ENCODE peak calls at places on chromosomes 13 and 19, in four cellular contexts. One of them, this sample, is unnamed.

GRCh38 chr13:114065141-114065925 is 67.1 kb downstream of the RASA3 start:
- DNase-seq in mesendoderm: peak; percentile 95
- DNase-seq in H1: peak; percentile 77
- DNase-seq in neuronal stem cell: no peak
- DNase-seq in this sample: peak; percentile 99

GRCh38 chr13:111303559-111303958 is 16.9 kb upstream of the TEX29 start:
- DNase-seq in mesendoderm: no peak
- DNase-seq in H1: no peak
- DNase-seq in neuronal stem cell: no peak
- DNase-seq in this sample: no peak

GRCh38 chr13:43085545-43085944 is 62.2 kb downstream of the DNAJC15 start:
- DNase-seq in mesendoderm: no peak
- DNase-seq in H1: no peak
- DNase-seq in neuronal stem cell: no peak
- DNase-seq in this sample: peak; percentile 52

GRCh38 chr19:15609261-15609660 is 5.8 kb upstream of the CYP4F8 start:
- DNase-seq in mesendoderm: no peak
- DNase-seq in H1: no peak
- DNase-seq in neuronal stem cell: no peak
- DNase-seq in this sample: no peak

GRCh38 chr19:48818234-48818823 is 7.5 kb upstream of the BCAT2 start:
- DNase-seq in mesendoderm: no peak
- DNase-seq in H1: no peak
- DNase-seq in neuronal stem cell: no peak
- DNase-seq in this sample: no peak

GRCh38 chr19:1651061-1651547 is 1.3 kb downstream of the TCF3 start:
- DNase-seq in mesendoderm: peak; percentile 58
- DNase-seq in H1: peak; percentile 76
- DNase-seq in neuronal stem cell: peak; percentile 49
- DNase-seq in this sample: peak; percentile 52

GRCh38 chr19:14089662-14090508 is 666 bp downstream of the SAMD1 start:
- DNase-seq in mesendoderm: peak; percentile 63
- DNase-seq in H1: peak; percentile 62
- DNase-seq in neuronal stem cell: peak; percentile 61
- DNase-seq in this sample: peak; percentile 74

GRCh38 chr13:79403113-79403512 is 2.9 kb downstream of the RBM26 start:
- DNase-seq in mesendoderm: no peak
- DNase-seq in H1: no peak
- DNase-seq in neuronal stem cell: no peak
- DNase-seq in this sample: no peak

GRCh38 chr13:74273591-74273990 is 139.4 kb upstream of the KLF12 start:
- DNase-seq in mesendoderm: no peak
- DNase-seq in H1: no peak
- DNase-seq in neuronal stem cell: no peak
- DNase-seq in this sample: no peak

GRCh38 chr13:28548468-28548867 is 53.5 kb upstream of the FLT1 start:
- DNase-seq in mesendoderm: no peak
- DNase-seq in H1: no peak
- DNase-seq in neuronal stem cell: no peak
- DNase-seq in this sample: no peak

GRCh38 chr13:50678464-50679162 is 164.9 kb downstream of the DLEU7 start:
- DNase-seq in mesendoderm: no peak
- DNase-seq in H1: no peak
- DNase-seq in neuronal stem cell: no peak
- DNase-seq in this sample: peak; percentile 60

GRCh38 chr19:43762814-43763213 is 8.1 kb upstream of the SMG9 start:
- DNase-seq in mesendoderm: no peak
- DNase-seq in H1: no peak
- DNase-seq in neuronal stem cell: no peak
- DNase-seq in this sample: no peak
- H3K23ac ChIP-seq in mesendoderm: no peak overlapping the region
- H3K23ac ChIP-seq in H1: no peak overlapping the region
- H3K23ac ChIP-seq in neuronal stem cell: no peak overlapping the region
- H3K23ac ChIP-seq in this sample: no peak overlapping the region

DNA sequence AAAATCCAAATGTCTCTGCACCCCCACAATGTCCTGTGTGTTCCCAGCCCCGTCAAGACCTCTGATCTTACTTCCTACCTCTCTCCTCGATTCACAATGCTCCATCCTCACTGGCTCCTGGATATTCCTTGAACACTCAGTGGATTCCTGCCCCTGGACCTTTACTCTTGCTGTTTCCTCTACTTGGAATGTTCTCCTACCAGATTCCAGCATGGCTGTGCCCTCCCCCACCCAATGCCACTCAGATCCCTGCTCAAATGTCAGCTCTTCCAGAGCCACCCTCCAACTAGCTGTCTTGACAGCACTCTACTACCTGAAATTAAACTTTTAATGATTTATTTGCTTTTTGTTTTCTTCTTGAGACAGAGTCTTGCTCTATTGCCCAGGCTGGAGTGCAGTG is 107.4 kb downstream of the KLF5 start:
- DNase-seq in mesendoderm: no peak
- DNase-seq in H1: no peak
- DNase-seq in neuronal stem cell: no peak
- DNase-seq in this sample: no peak
- H2AK5ac ChIP-seq in mesendoderm: no peak overlapping the region
- H2AK5ac ChIP-seq in H1: no peak overlapping the region
- H2AK5ac ChIP-seq in neuronal stem cell: no peak overlapping the region
- H2AK5ac ChIP-seq in this sample: no peak overlapping the region

DNA sequence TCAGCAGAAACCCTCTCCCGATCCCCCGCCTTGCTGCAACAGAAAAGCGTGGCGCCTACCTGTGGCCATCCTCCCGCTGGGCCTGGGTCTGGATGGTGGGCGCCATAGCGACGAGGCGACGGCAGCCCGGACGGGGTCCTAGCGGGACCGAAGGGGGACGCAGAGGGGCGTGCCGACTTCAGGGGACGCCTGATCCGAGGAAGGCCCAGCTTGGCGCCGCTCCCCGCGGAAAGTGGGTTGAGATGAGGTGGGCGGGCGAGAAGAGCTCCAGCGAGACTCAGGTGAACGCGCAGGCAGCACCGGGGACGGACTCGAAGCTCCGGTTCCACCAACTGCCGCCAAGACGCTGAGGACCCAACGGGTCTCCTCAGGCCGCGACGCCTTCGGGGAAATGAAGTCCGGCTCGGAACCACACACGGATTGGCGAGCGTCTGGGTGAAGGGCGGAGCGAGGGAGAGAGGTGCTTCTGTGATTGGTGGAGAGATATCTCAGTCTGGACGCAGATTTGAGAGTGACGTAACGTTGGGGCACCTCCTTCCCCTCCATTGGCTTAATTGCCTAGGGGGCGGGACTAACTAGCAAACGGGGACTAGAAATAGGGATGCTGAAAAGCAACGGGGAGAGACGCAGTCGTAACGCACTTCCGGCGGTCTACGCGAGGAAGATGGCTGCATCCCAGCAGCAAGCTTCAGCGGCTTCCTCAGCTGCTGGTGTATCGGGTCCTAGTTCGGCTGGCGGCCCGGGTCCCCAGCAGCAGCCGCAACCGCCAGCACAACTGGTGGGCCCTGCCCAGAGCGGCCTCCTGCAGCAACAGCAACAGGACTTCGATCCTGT is at the start of the genes MED29 and PAF1:
- DNase-seq in mesendoderm: peak; percentile 100
- DNase-seq in H1: peak; percentile 91
- DNase-seq in neuronal stem cell: peak; percentile 99
- DNase-seq in this sample: peak; percentile 100
- H3K23ac ChIP-seq in mesendoderm: no peak within 1 kb of the TSS
- H3K23ac ChIP-seq in H1: no peak within 1 kb of the TSS
- H3K23ac ChIP-seq in neuronal stem cell: peak within 1 kb of the TSS; percentile 87
- H3K23ac ChIP-seq in this sample: no peak within 1 kb of the TSS

GRCh38 chr13:94323746-94324408 is 155.6 kb downstream of the DCT start:
- DNase-seq in mesendoderm: peak; percentile 78
- DNase-seq in H1: no peak
- DNase-seq in neuronal stem cell: no peak
- DNase-seq in this sample: no peak
- H2AK5ac ChIP-seq in mesendoderm: no peak overlapping the region
- H2AK5ac ChIP-seq in H1: no peak overlapping the region
- H2AK5ac ChIP-seq in neuronal stem cell: no peak overlapping the region
- H2AK5ac ChIP-seq in this sample: no peak overlapping the region

GRCh38 chr19:46714523-46715106 is 2.3 kb downstream of the PRKD2 start:
- DNase-seq in mesendoderm: no peak
- DNase-seq in H1: peak; percentile 56
- DNase-seq in neuronal stem cell: no peak
- DNase-seq in this sample: peak; percentile 48
- H3K23ac ChIP-seq in mesendoderm: no peak overlapping the region
- H3K23ac ChIP-seq in H1: no peak overlapping the region
- H3K23ac ChIP-seq in neuronal stem cell: peak overlapping the region; percentile 73
- H3K23ac ChIP-seq in this sample: peak overlapping the region; percentile 2

GRCh38 chr19:46624958-46625661 is at the start of gene PTGIR:
- DNase-seq in mesendoderm: peak; percentile 58
- DNase-seq in H1: no peak
- DNase-seq in neuronal stem cell: no peak
- DNase-seq in this sample: peak; percentile 96

GRCh38 chr19:46625731-46626130 is 842 bp upstream of the PTGIR start:
- DNase-seq in mesendoderm: no peak
- DNase-seq in H1: no peak
- DNase-seq in neuronal stem cell: no peak
- DNase-seq in this sample: no peak

GRCh38 chr19:46622118-46622446 is 2.8 kb downstream of the PTGIR start:
- DNase-seq in mesendoderm: no peak
- DNase-seq in H1: no peak
- DNase-seq in neuronal stem cell: no peak
- DNase-seq in this sample: no peak

GRCh38 chr19:46626441-46626840 is 1.6 kb upstream of the PTGIR start:
- DNase-seq in mesendoderm: no peak
- DNase-seq in H1: no peak
- DNase-seq in neuronal stem cell: no peak
- DNase-seq in this sample: no peak

GRCh38 chr19:46623915-46624502 is 880 bp downstream of the PTGIR start:
- DNase-seq in mesendoderm: no peak
- DNase-seq in H1: no peak
- DNase-seq in neuronal stem cell: no peak
- DNase-seq in this sample: no peak
- H2AK5ac ChIP-seq in mesendoderm: no peak overlapping the region
- H2AK5ac ChIP-seq in H1: no peak overlapping the region
- H2AK5ac ChIP-seq in neuronal stem cell: peak overlapping the region; percentile 49
- H2AK5ac ChIP-seq in this sample: no peak overlapping the region

DNA sequence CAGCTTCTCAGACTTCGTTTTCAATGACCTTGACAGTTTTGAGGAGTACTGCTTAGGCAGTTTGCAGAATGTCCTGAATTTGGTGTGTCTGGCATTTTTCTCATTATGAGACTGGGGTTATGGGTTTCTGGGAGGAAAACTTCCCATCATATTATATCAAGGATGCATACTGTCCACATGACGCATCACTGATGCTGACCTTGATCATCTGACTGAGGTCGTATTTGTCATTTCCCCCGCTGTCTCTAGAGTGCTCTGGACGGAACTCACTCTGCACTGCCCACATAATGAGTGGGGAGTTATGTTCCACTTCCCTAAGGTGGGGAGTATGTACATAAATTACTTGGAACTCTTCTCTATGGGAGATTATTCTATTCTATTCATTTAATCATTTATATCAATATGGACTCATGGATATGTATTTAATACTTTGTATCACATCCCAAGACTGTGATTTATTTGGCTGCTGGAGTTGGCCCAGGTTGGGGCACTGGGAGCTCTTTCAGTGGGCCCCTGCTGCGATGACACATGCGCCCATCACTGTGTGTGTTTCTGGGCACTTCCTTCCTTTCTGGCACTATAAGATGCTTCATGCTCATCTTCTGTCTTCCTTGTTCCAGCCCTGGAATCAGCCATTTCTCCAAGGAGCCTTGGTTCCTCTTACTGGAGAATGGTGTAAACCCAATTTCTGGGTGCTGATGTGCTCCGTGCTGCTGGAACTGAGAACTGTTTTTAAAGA is 138.6 kb downstream of the MIPEP start:
- DNase-seq in mesendoderm: no peak
- DNase-seq in H1: no peak
- DNase-seq in neuronal stem cell: no peak
- DNase-seq in this sample: peak; percentile 30
- H3K23ac ChIP-seq in mesendoderm: no peak overlapping the region
- H3K23ac ChIP-seq in H1: no peak overlapping the region
- H3K23ac ChIP-seq in neuronal stem cell: no peak overlapping the region
- H3K23ac ChIP-seq in this sample: no peak overlapping the region

GRCh38 chr19:39405930-39406655 is 554 bp upstream of the ZFP36 start:
- DNase-seq in mesendoderm: no peak
- DNase-seq in H1: peak; percentile 83
- DNase-seq in neuronal stem cell: no peak
- DNase-seq in this sample: peak; percentile 82

GRCh38 chr19:39405261-39405912 is 1.3 kb upstream of the ZFP36 start:
- DNase-seq in mesendoderm: no peak
- DNase-seq in H1: no peak
- DNase-seq in neuronal stem cell: no peak
- DNase-seq in this sample: peak; percentile 52

GRCh38 chr19:39407394-39407643 is 672 bp downstream of the ZFP36 start:
- DNase-seq in mesendoderm: no peak
- DNase-seq in H1: no peak
- DNase-seq in neuronal stem cell: no peak
- DNase-seq in this sample: no peak

GRCh38 chr19:39407644-39408391 is 1.2 kb downstream of the ZFP36 start:
- DNase-seq in mesendoderm: no peak
- DNase-seq in H1: peak; percentile 54
- DNase-seq in neuronal stem cell: no peak
- DNase-seq in this sample: peak; percentile 57

DNA sequence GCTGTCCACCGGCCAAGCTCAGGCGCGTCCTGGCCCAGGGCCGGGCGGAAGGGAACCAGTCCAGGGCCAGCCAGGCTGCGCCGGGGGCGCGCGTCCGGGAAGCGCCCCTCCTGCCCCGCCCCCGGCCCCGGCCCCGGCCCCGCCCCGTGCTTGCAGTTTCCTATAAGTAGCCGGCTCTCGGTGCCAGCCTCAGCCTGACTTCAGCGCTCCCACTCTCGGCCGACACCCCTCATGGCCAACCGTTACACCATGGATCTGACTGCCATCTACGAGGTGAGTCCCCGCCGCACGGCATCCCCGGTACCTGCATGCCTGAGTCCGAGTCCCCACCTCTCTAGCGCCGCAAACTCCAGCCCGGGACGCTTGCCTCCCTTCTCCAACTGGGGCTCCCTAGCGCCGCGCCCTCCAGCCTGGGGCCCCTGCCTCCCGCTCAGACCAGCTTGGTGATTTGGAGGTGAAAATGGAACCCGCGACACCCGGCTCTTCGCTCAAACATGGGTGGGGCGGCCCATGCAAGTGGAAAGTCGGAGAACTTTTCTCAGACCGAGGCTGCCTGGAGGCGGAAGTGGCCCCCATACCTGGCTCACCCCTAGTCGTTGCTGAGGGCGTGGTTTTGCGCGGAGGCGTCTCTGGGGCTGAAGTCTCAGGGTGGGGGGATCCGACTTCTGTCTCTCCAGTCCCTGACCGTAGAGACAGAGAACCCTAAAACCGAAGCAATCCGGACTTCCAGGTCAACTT is at the start of gene ZFP36:
- DNase-seq in mesendoderm: peak; percentile 84
- DNase-seq in H1: peak; percentile 86
- DNase-seq in neuronal stem cell: no peak
- DNase-seq in this sample: peak; percentile 97
- H2AK5ac ChIP-seq in mesendoderm: no peak within 1 kb of the TSS
- H2AK5ac ChIP-seq in H1: no peak within 1 kb of the TSS
- H2AK5ac ChIP-seq in neuronal stem cell: peak within 1 kb of the TSS; percentile 97
- H2AK5ac ChIP-seq in this sample: peak within 1 kb of the TSS; percentile 61